ENCODE peak calls at places on chromosome 10, in four cellular contexts. F is cardiac muscle cell; K is CD8-positive, alpha-beta memory T cell; H is MM.1S. U is an unnamed sample.

GRCh38 chr10:114009281-114009996 is 34.2 kb upstream of the ADRB1 start:
- DNase-seq in F (no peak), K (no peak), H (no peak), U (no peak)

GRCh38 chr10:59907918-59908807 is 1.8 kb upstream of the CCDC6 start:
- DNase-seq in F (peak; percentile 93), K (no peak), H (peak; percentile 25), U (no peak)

GRCh38 chr10:124697837-124698559 is 46.2 kb downstream of the FAM53B start:
- DNase-seq in F (no peak), K (peak; percentile 43), H (no peak), U (no peak)

GRCh38 chr10:20858292-20859124 is 38.6 kb downstream of the NEBL start:
- DNase-seq in F (peak; percentile 67), K (no peak), H (peak; percentile 37), U (no peak)

GRCh38 chr10:106917452-106918055 is 247.0 kb downstream of the SORCS1 start:
- DNase-seq in F (no peak), K (no peak), H (no peak), U (peak; percentile 72)

GRCh38 chr10:25339966-25340365 is 165.2 kb downstream of the GPR158 start:
- DNase-seq in F (no peak), K (no peak), H (no peak), U (no peak)

GRCh38 chr10:49625411-49625810 is 11.6 kb downstream of the CHAT start:
- DNase-seq in F (no peak), K (no peak), H (no peak), U (peak; percentile 9)

GRCh38 chr10:124911124-124912051 is 30.5 kb upstream of the ZRANB1 start:
- DNase-seq in F (peak; percentile 83), K (no peak), H (no peak), U (no peak)

GRCh38 chr10:122992031-122992585 is 11.9 kb downstream of the PSTK start:
- DNase-seq in F (no peak), K (no peak), H (no peak), U (no peak)

GRCh38 chr10:88271736-88272135 is 311.4 kb downstream of the RNLS start:
- DNase-seq in F (peak; percentile 66), K (no peak), H (no peak), U (no peak)

GRCh38 chr10:54402576-54402975 is 398.5 kb downstream of the PCDH15 start:
- DNase-seq in F (peak; percentile 17), K (no peak), H (peak; percentile 21), U (no peak)

GRCh38 chr10:18400201-18400910 is 251.0 kb downstream of the NSUN6 start:
- DNase-seq in F (no peak), K (no peak), H (peak; percentile 61), U (no peak)

GRCh38 chr10:89216056-89216455 is 8.9 kb upstream of the CH25H start:
- DNase-seq in F (no peak), K (no peak), H (no peak), U (no peak)

GRCh38 chr10:30782543-30783461 is 153.2 kb upstream of the LYZL2 start:
- DNase-seq in F (peak; percentile 35), K (no peak), H (peak; percentile 86), U (no peak)

GRCh38 chr10:73865107-73865458 is 9.3 kb downstream of the CAMK2G start:
- DNase-seq in F (no peak), K (no peak), H (no peak), U (no peak)

GRCh38 chr10:117499248-117500105 is 43.1 kb upstream of the EMX2 start:
- DNase-seq in F (peak; percentile 9), K (no peak), H (no peak), U (no peak)

GRCh38 chr10:4082851-4083250 is 297.8 kb upstream of the KLF6 start:
- DNase-seq in F (peak; percentile 40), K (no peak), H (no peak), U (no peak)

GRCh38 chr10:82953331-82953730 is 1078.3 kb downstream of the NRG3 start:
- DNase-seq in F (no peak), K (no peak), H (no peak), U (no peak)

GRCh38 chr10:96984512-96985225 is 152.6 kb downstream of the LCOR start:
- DNase-seq in F (no peak), K (no peak), H (no peak), U (no peak)

GRCh38 chr10:77247076-77247561 is 390.5 kb downstream of the KCNMA1 start:
- DNase-seq in F (peak; percentile 91), K (no peak), H (no peak), U (no peak)

GRCh38 chr10:115720121-115720520 is 552.9 kb downstream of the GFRA1 start:
- DNase-seq in F (no peak), K (no peak), H (no peak), U (no peak)

GRCh38 chr10:94192974-94193373 is 169.8 kb downstream of the NOC3L start:
- DNase-seq in F (no peak), K (no peak), H (no peak), U (no peak)

GRCh38 chr10:94197241-94197640 is 165.5 kb downstream of the NOC3L start:
- DNase-seq in F (no peak), K (no peak), H (no peak), U (no peak)

GRCh38 chr10:94193466-94193924 is 169.2 kb downstream of the NOC3L start:
- DNase-seq in F (peak; percentile 54), K (no peak), H (no peak), U (no peak)

GRCh38 chr10:94192333-94192732 is 170.4 kb downstream of the NOC3L start:
- DNase-seq in F (no peak), K (no peak), H (no peak), U (no peak)

GRCh38 chr10:94194256-94194655 is 168.5 kb downstream of the NOC3L start:
- DNase-seq in F (peak; percentile 42), K (no peak), H (no peak), U (no peak)
- H3K4me3 ChIP-seq in F (no peak overlapping the region), K (no peak overlapping the region), H (no peak overlapping the region), U (no peak overlapping the region)

GRCh38 chr10:79149345-79149661 is 80.5 kb downstream of the ZMIZ1 start:
- DNase-seq in F (no peak), K (no peak), H (no peak), U (no peak)

GRCh38 chr10:79147796-79148451 is 79.2 kb downstream of the ZMIZ1 start:
- DNase-seq in F (no peak), K (no peak), H (no peak), U (no peak)

GRCh38 chr10:79147306-79147705 is 78.5 kb downstream of the ZMIZ1 start:
- DNase-seq in F (no peak), K (no peak), H (no peak), U (no peak)

GRCh38 chr10:79149662-79150443 is 81.1 kb downstream of the ZMIZ1 start:
- DNase-seq in F (peak; percentile 75), K (peak; percentile 11), H (no peak), U (peak; percentile 91)

GRCh38 chr10:79148452-79149344 is 79.9 kb downstream of the ZMIZ1 start:
- DNase-seq in F (no peak), K (no peak), H (no peak), U (no peak)
- H3K4me1 ChIP-seq in F (peaks cover 53% of the 10 kb centered on the region), K (peaks cover 69% of the 10 kb centered on the region), H (no peaks in the 10 kb centered on the region), U (peaks cover 89% of the 10 kb centered on the region)

GRCh38 chr10:62047240-62047897 is 145.9 kb downstream of the ARID5B start:
- DNase-seq in F (no peak), K (no peak), H (peak; percentile 72), U (no peak)

GRCh38 chr10:62048473-62048872 is 147.0 kb downstream of the ARID5B start:
- DNase-seq in F (no peak), K (no peak), H (peak; percentile 32), U (no peak)

GRCh38 chr10:62045765-62046521 is 144.4 kb downstream of the ARID5B start:
- DNase-seq in F (peak; percentile 93), K (no peak), H (peak; percentile 16), U (no peak)

GRCh38 chr10:62047960-62048383 is 146.5 kb downstream of the ARID5B start:
- DNase-seq in F (peak; percentile 68), K (peak; percentile 3), H (peak; percentile 59), U (no peak)

DNA sequence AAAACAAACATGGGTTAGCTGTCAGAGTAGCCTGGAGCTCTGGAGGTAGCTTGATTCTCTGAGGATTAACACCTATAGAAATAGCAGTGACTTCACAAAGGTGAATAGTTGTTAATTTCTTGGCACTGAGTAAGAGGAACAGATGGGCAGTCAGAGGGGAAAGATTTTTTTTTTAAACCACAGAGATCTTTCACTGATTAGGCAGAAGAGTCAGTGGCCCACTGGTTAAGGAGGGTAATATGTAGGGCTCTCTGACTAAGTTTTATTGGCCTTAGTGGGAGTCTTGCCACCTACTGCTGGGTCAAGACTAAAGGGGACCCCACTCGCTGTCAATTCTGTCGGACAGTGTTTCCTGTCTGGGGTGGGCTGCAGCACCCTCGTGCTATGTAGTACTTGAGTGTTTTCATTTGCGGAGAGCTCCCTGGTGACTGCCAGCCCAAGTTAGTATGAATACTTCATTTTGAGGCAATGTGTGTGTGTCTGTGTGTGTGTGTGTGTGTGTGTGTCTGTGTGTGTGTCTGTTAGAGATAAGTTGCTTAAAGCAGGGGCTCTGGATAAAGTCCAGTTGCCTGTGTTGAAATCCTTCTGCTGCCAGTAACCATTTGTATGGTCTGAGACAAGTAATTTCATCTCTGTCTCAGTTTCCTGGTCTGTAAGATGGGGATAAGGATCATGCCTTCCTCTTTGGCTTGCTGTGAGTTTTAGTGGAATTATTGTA is 145.2 kb downstream of the ARID5B start:
- DNase-seq in F (peak; percentile 95), K (no peak), H (peak; percentile 86), U (no peak)
- H3K4me3 ChIP-seq in F (no peak overlapping the region), K (no peak overlapping the region), H (peak overlapping the region; percentile 43), U (no peak overlapping the region)

GRCh38 chr10:132457328-132458070 is 60.5 kb downstream of the PWWP2B start:
- DNase-seq in F (no peak), K (no peak), H (peak; percentile 42), U (peak; percentile 75)
- H3K4me1 ChIP-seq in F (peaks cover 6% of the 10 kb centered on the region), K (peaks cover 11% of the 10 kb centered on the region), H (peaks cover 4% of the 10 kb centered on the region), U (peaks cover 12% of the 10 kb centered on the region)

GRCh38 chr10:100827819-100828743 is 82.7 kb downstream of the PAX2 start:
- DNase-seq in F (no peak), K (no peak), H (peak; percentile 58), U (peak; percentile 90)
- H3K4me3 ChIP-seq in F (peak overlapping the region; percentile 37), K (peak overlapping the region; percentile 56), H (peak overlapping the region; percentile 60), U (peak overlapping the region; percentile 50)

GRCh38 chr10:32378371-32379301 is 31.7 kb upstream of the EPC1 start:
- DNase-seq in F (peak; percentile 90), K (peak; percentile 88), H (peak; percentile 96), U (peak; percentile 98)
- H3K4me1 ChIP-seq in F (peaks cover 22% of the 10 kb centered on the region), K (peaks cover 20% of the 10 kb centered on the region), H (peaks cover 6% of the 10 kb centered on the region), U (peaks cover 29% of the 10 kb centered on the region)

DNA sequence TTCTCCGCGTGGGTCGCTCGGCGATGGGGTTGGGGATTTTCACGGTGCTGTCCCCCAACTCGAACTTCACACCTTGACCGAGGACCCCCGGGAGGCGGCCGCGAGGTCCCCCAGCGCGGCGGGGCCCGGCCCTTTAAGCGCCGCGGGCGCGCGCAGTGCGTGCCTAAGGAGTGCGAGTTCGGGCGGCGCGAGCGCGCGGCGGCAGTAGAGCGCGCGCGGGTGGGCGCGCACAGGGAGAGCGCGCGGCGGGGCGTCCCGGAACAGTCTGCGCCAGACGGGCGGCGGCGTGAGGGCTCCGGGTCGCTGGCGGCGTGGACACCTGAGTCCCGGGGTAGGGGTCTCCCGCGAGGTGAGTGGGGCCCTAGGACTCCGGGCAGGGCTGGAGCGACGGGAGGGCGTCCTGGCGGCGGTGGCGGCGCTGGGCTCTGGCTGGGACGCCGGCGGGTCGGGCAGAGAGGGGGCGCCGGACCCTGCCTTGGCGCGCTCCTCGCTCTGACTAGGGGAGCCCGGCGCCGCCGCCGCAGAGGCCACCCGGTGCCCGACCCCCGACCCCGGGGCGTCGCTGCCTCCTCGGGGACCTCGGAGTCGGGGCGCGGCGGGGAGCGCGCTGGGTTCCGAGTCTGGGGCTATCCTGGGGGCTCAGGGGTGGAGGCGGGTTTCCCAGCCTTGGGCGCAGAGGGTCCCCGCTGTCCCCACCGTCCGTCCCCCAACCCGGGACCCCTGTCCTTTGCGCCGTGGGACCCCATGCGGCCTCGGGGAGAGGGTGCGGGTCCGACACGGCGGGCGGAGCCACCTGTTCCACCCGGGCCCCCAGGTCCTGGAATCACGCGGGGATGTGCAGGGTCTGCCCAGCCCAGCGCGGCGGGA is at the start of gene PROSER2:
- DNase-seq in F (peak; percentile 68), K (no peak), H (no peak), U (peak; percentile 64)
- H3K4me3 ChIP-seq in F (peak within 1 kb of the TSS; percentile 89), K (no peak within 1 kb of the TSS), H (no peak within 1 kb of the TSS), U (peak within 1 kb of the TSS; percentile 84)

U was measured in upper lobe of left lung.